ENCODE peak calls at places on chromosomes 3 and 15, in eight cellular contexts. W, R, N, J, C, P, K and Y are unnamed samples.

GRCh38 chr3:182412066-182412465 is 381.2 kb upstream of the ATP11B start:
- DNase-seq in W (no peak), R (no peak), N (no peak), J (no peak), C (no peak), P (no peak), K (no peak), Y (no peak)

GRCh38 chr15:82778755-82779154 is 27.1 kb downstream of the FSD2 start:
- DNase-seq in W (no peak), R (no peak), N (no peak), J (no peak), C (no peak), P (no peak), K (no peak), Y (no peak)

GRCh38 chr3:38543602-38544001 is 47.5 kb downstream of the EXOG start:
- DNase-seq in W (no peak), R (no peak), N (no peak), J (no peak), C (no peak), P (no peak), K (no peak), Y (no peak)

GRCh38 chr15:57223345-57223744 is 153.0 kb upstream of the CGNL1 start:
- DNase-seq in W (no peak), R (no peak), N (no peak), J (no peak), C (no peak), P (no peak), K (no peak), Y (no peak)

GRCh38 chr3:13282528-13282985 is 137.6 kb downstream of the NUP210 start:
- DNase-seq in W (no peak), R (no peak), N (peak; percentile 57), J (no peak), C (peak; percentile 56), P (peak; percentile 31), K (peak; percentile 54), Y (no peak)

GRCh38 chr15:68620721-68621528 is 42.1 kb downstream of the CORO2B start:
- DNase-seq in W (peak; percentile 79), R (no peak), N (no peak), J (peak; percentile 59), C (peak; percentile 96), P (no peak), K (no peak), Y (no peak)

GRCh38 chr3:137796993-137797392 is 32.9 kb downstream of the SOX14 start:
- DNase-seq in W (no peak), R (no peak), N (no peak), J (no peak), C (no peak), P (no peak), K (no peak), Y (no peak)

GRCh38 chr3:163916596-163917560 is 1161.4 kb downstream of the SI start:
- DNase-seq in W (no peak), R (no peak), N (no peak), J (peak; percentile 13), C (no peak), P (peak; percentile 16), K (peak; percentile 22), Y (no peak)

GRCh38 chr3:46692566-46692983 is 904 bp downstream of the ALS2CL start:
- DNase-seq in W (peak; percentile 48), R (no peak), N (no peak), J (peak; percentile 95), C (no peak), P (peak; percentile 67), K (no peak), Y (peak; percentile 87)

GRCh38 chr15:52709172-52709979 is 30.2 kb upstream of the ATOSA start:
- DNase-seq in W (no peak), R (no peak), N (no peak), J (peak; percentile 73), C (no peak), P (no peak), K (peak; percentile 38), Y (peak; percentile 50)
- TF ChIP-seq POLR2A in W (no peak), R (no peak), N (no peak), J (no peak), C (no peak), P (no peak), K (no peak), Y (no peak)

GRCh38 chr3:41162541-41162940 is 36.8 kb upstream of the CTNNB1 start:
- DNase-seq in W (no peak), R (no peak), N (no peak), J (no peak), C (no peak), P (no peak), K (no peak), Y (no peak)

GRCh38 chr3:41162981-41163380 is 36.3 kb upstream of the CTNNB1 start:
- DNase-seq in W (no peak), R (no peak), N (no peak), J (no peak), C (no peak), P (no peak), K (no peak), Y (no peak)

GRCh38 chr3:41159581-41160189 is 39.6 kb upstream of the CTNNB1 start:
- DNase-seq in W (no peak), R (no peak), N (no peak), J (no peak), C (no peak), P (peak; percentile 7), K (no peak), Y (no peak)

GRCh38 chr3:41155834-41156233 is 43.5 kb upstream of the CTNNB1 start:
- DNase-seq in W (no peak), R (no peak), N (no peak), J (no peak), C (no peak), P (no peak), K (no peak), Y (no peak)

GRCh38 chr3:41158947-41159346 is 40.4 kb upstream of the CTNNB1 start:
- DNase-seq in W (no peak), R (no peak), N (no peak), J (peak; percentile 27), C (no peak), P (no peak), K (peak; percentile 8), Y (no peak)
- TF ChIP-seq POLR2A in W (no peak), R (no peak), N (no peak), J (no peak), C (no peak), P (no peak), K (no peak), Y (no peak)

GRCh38 chr3:128613083-128613829 is 37.4 kb downstream of the RPN1 start:
- DNase-seq in W (no peak), R (no peak), N (no peak), J (no peak), C (no peak), P (no peak), K (no peak), Y (no peak)
- TF ChIP-seq POLR2A in W (no peak), R (no peak), N (no peak), J (no peak), C (no peak), P (no peak), K (no peak), Y (no peak)

GRCh38 chr3:4987374-4988296 is 8.4 kb downstream of the BHLHE40 start:
- DNase-seq in W (no peak), R (no peak), N (no peak), J (no peak), C (no peak), P (no peak), K (no peak), Y (no peak)

GRCh38 chr3:4990061-4990460 is 10.8 kb downstream of the BHLHE40 start:
- DNase-seq in W (no peak), R (no peak), N (no peak), J (no peak), C (no peak), P (peak; percentile 60), K (no peak), Y (no peak)

GRCh38 chr3:4989649-4989966 is 10.4 kb downstream of the BHLHE40 start:
- DNase-seq in W (no peak), R (no peak), N (no peak), J (no peak), C (no peak), P (no peak), K (no peak), Y (no peak)

GRCh38 chr3:4986611-4987373 is 7.6 kb downstream of the BHLHE40 start:
- DNase-seq in W (peak; percentile 98), R (peak; percentile 68), N (peak; percentile 48), J (peak; percentile 99), C (peak; percentile 99), P (peak; percentile 100), K (peak; percentile 84), Y (peak; percentile 98)

GRCh38 chr3:4988815-4989648 is 9.8 kb downstream of the BHLHE40 start:
- DNase-seq in W (peak; percentile 95), R (no peak), N (no peak), J (peak; percentile 94), C (peak; percentile 82), P (peak; percentile 91), K (no peak), Y (peak; percentile 25)
- TF ChIP-seq POLR2A in W (peak; percentile 70), R (no peak), N (no peak), J (peak; percentile 33), C (no peak), P (no peak), K (no peak), Y (no peak)

GRCh38 chr3:195153653-195154052 is 117.3 kb downstream of the XXYLT1 start:
- DNase-seq in W (no peak), R (no peak), N (no peak), J (no peak), C (peak; percentile 79), P (no peak), K (no peak), Y (no peak)

GRCh38 chr3:195154111-195154791 is 116.7 kb downstream of the XXYLT1 start:
- DNase-seq in W (no peak), R (no peak), N (no peak), J (no peak), C (no peak), P (no peak), K (peak; percentile 92), Y (no peak)

GRCh38 chr3:195156286-195156890 is 114.6 kb downstream of the XXYLT1 start:
- DNase-seq in W (no peak), R (no peak), N (no peak), J (no peak), C (no peak), P (no peak), K (no peak), Y (no peak)

GRCh38 chr3:195155842-195156241 is 115.1 kb downstream of the XXYLT1 start:
- DNase-seq in W (no peak), R (no peak), N (no peak), J (no peak), C (no peak), P (no peak), K (no peak), Y (no peak)

DNA sequence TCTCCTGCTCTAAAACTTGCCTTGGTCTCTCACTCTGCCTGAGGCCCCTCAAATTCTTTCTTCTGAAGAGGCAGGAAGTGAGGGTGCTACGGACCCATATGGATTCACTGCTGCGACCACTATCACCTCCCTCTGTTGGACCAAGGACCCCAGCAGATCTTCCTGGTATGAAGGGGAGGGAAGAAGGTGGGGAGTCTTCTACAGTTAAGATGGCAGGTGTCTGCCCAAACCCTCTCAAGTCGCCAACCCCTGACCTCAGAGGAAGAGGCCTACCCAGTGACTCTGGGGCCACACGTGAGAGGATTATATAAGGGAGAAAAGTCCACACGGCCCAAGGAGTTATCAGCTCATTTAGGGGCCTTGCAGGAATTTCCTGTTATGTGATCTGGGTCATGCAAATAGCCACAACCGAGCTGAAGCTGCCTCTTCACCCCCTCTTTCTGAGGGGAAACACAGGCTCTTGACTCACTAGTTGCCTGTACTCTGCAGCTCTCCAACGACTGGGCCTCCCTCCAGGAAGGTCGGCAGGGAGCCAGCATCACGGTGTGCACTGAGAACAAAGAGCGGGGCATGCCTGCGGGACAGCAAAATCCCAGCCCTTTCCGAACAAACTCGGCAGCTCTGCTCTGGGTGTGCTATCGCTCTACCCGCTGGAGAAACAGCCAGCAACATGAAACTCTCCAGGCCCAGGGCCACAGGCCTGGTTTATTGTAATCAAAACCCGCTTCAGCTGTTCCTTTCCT is 116.0 kb downstream of the XXYLT1 start:
- DNase-seq in W (peak; percentile 43), R (peak; percentile 50), N (no peak), J (peak; percentile 85), C (peak; percentile 98), P (no peak), K (peak; percentile 89), Y (peak; percentile 82)
- TF ChIP-seq POLR2A in W (no peak), R (peak; percentile 29), N (no peak), J (no peak), C (no peak), P (no peak), K (no peak), Y (no peak)